ENCODE peak calls at places on chromosomes 4 and X, in eight cellular contexts. One of them, this sample, is unnamed.

GRCh38 chr4:157804986-157805385 is 367.8 kb downstream of the GASK1B start:
- DNase-seq in body of pancreas: no peak
- DNase-seq in cardiac muscle cell: no peak
- DNase-seq in lower lobe of right lung: no peak
- DNase-seq in GM23338: peak
- DNase-seq in Caco-2: no peak
- DNase-seq in bronchial epithelial cell: peak
- DNase-seq in cardiac fibroblast: peak
- DNase-seq in this sample: no peak

GRCh38 chr4:129747756-129748155 is 651.8 kb downstream of the C4orf33 start:
- DNase-seq in body of pancreas: peak
- DNase-seq in cardiac muscle cell: no peak
- DNase-seq in lower lobe of right lung: peak
- DNase-seq in GM23338: peak
- DNase-seq in Caco-2: no peak
- DNase-seq in bronchial epithelial cell: peak
- DNase-seq in cardiac fibroblast: no peak
- DNase-seq in this sample: no peak

GRCh38 chr4:182488886-182489285 is 245.7 kb downstream of the TENM3 start:
- DNase-seq in body of pancreas: no peak
- DNase-seq in cardiac muscle cell: no peak
- DNase-seq in lower lobe of right lung: no peak
- DNase-seq in GM23338: no peak
- DNase-seq in Caco-2: no peak
- DNase-seq in bronchial epithelial cell: no peak
- DNase-seq in cardiac fibroblast: no peak
- DNase-seq in this sample: no peak

GRCh38 chr4:185304944-185305690 is 90.6 kb downstream of the LRP2BP start:
- DNase-seq in body of pancreas: no peak
- DNase-seq in cardiac muscle cell: peak
- DNase-seq in lower lobe of right lung: peak
- DNase-seq in GM23338: peak
- DNase-seq in Caco-2: peak
- DNase-seq in bronchial epithelial cell: no peak
- DNase-seq in cardiac fibroblast: peak
- DNase-seq in this sample: peak

GRCh38 chr4:142402925-142403324 is 443.2 kb downstream of the INPP4B start:
- DNase-seq in body of pancreas: no peak
- DNase-seq in cardiac muscle cell: peak
- DNase-seq in lower lobe of right lung: no peak
- DNase-seq in GM23338: no peak
- DNase-seq in Caco-2: no peak
- DNase-seq in bronchial epithelial cell: peak
- DNase-seq in cardiac fibroblast: peak
- DNase-seq in this sample: peak

GRCh38 chr4:113810906-113811305 is 49.4 kb upstream of the CAMK2D start:
- DNase-seq in body of pancreas: no peak
- DNase-seq in cardiac muscle cell: peak
- DNase-seq in lower lobe of right lung: no peak
- DNase-seq in GM23338: no peak
- DNase-seq in Caco-2: no peak
- DNase-seq in bronchial epithelial cell: no peak
- DNase-seq in cardiac fibroblast: peak
- DNase-seq in this sample: peak

GRCh38 chr4:128006592-128006991 is 41.4 kb downstream of the ABHD18 start:
- DNase-seq in body of pancreas: no peak
- DNase-seq in cardiac muscle cell: peak
- DNase-seq in lower lobe of right lung: no peak
- DNase-seq in GM23338: no peak
- DNase-seq in Caco-2: no peak
- DNase-seq in bronchial epithelial cell: peak
- DNase-seq in cardiac fibroblast: peak
- DNase-seq in this sample: peak

GRCh38 chr4:118279920-118280432 is 72.8 kb downstream of the PRSS12 start:
- DNase-seq in body of pancreas: no peak
- DNase-seq in cardiac muscle cell: peak
- DNase-seq in lower lobe of right lung: no peak
- DNase-seq in GM23338: no peak
- DNase-seq in Caco-2: no peak
- DNase-seq in bronchial epithelial cell: no peak
- DNase-seq in cardiac fibroblast: no peak
- DNase-seq in this sample: no peak

GRCh38 chrX:136157187-136157586 is 9.9 kb downstream of the FHL1 start:
- DNase-seq in body of pancreas: no peak
- DNase-seq in cardiac muscle cell: no peak
- DNase-seq in lower lobe of right lung: no peak
- DNase-seq in GM23338: no peak
- DNase-seq in Caco-2: no peak
- DNase-seq in bronchial epithelial cell: no peak
- DNase-seq in cardiac fibroblast: no peak
- DNase-seq in this sample: peak

GRCh38 chr4:140083320-140083719 is 70.7 kb downstream of the MAML3 start:
- DNase-seq in body of pancreas: no peak
- DNase-seq in cardiac muscle cell: no peak
- DNase-seq in lower lobe of right lung: no peak
- DNase-seq in GM23338: no peak
- DNase-seq in Caco-2: no peak
- DNase-seq in bronchial epithelial cell: no peak
- DNase-seq in cardiac fibroblast: no peak
- DNase-seq in this sample: peak

GRCh38 chr4:5217411-5217810 is 166.1 kb downstream of the STK32B start:
- DNase-seq in body of pancreas: no peak
- DNase-seq in cardiac muscle cell: no peak
- DNase-seq in lower lobe of right lung: no peak
- DNase-seq in GM23338: no peak
- DNase-seq in Caco-2: no peak
- DNase-seq in bronchial epithelial cell: no peak
- DNase-seq in cardiac fibroblast: no peak
- DNase-seq in this sample: no peak

GRCh38 chr4:182695842-182696241 is 221.3 kb downstream of the DCTD start:
- DNase-seq in body of pancreas: no peak
- DNase-seq in cardiac muscle cell: no peak
- DNase-seq in lower lobe of right lung: no peak
- DNase-seq in GM23338: no peak
- DNase-seq in Caco-2: no peak
- DNase-seq in bronchial epithelial cell: peak
- DNase-seq in cardiac fibroblast: no peak
- DNase-seq in this sample: peak

GRCh38 chr4:120829113-120829831 is 93.3 kb downstream of the PRDM5 start:
- DNase-seq in body of pancreas: no peak
- DNase-seq in cardiac muscle cell: peak
- DNase-seq in lower lobe of right lung: no peak
- DNase-seq in GM23338: no peak
- DNase-seq in Caco-2: no peak
- DNase-seq in bronchial epithelial cell: no peak
- DNase-seq in cardiac fibroblast: peak
- DNase-seq in this sample: peak

GRCh38 chr4:15034071-15034764 is 31.9 kb downstream of the CPEB2 start:
- DNase-seq in body of pancreas: no peak
- DNase-seq in cardiac muscle cell: peak
- DNase-seq in lower lobe of right lung: no peak
- DNase-seq in GM23338: no peak
- DNase-seq in Caco-2: no peak
- DNase-seq in bronchial epithelial cell: peak
- DNase-seq in cardiac fibroblast: peak
- DNase-seq in this sample: peak

GRCh38 chrX:153055827-153056748 is at the start of gene PNMA3:
- DNase-seq in body of pancreas: no peak
- DNase-seq in cardiac muscle cell: no peak
- DNase-seq in lower lobe of right lung: no peak
- DNase-seq in GM23338: peak
- DNase-seq in Caco-2: no peak
- DNase-seq in bronchial epithelial cell: no peak
- DNase-seq in cardiac fibroblast: no peak
- DNase-seq in this sample: no peak

GRCh38 chr4:94462572-94462971 is 10.8 kb downstream of the PDLIM5 start:
- DNase-seq in body of pancreas: no peak
- DNase-seq in cardiac muscle cell: no peak
- DNase-seq in lower lobe of right lung: no peak
- DNase-seq in GM23338: no peak
- DNase-seq in Caco-2: no peak
- DNase-seq in bronchial epithelial cell: no peak
- DNase-seq in cardiac fibroblast: peak
- DNase-seq in this sample: no peak

GRCh38 chr4:94458682-94459081 is 6.9 kb downstream of the PDLIM5 start:
- DNase-seq in body of pancreas: no peak
- DNase-seq in cardiac muscle cell: no peak
- DNase-seq in lower lobe of right lung: no peak
- DNase-seq in GM23338: no peak
- DNase-seq in Caco-2: no peak
- DNase-seq in bronchial epithelial cell: no peak
- DNase-seq in cardiac fibroblast: no peak
- DNase-seq in this sample: no peak

GRCh38 chr4:94457692-94458106 is 6.0 kb downstream of the PDLIM5 start:
- DNase-seq in body of pancreas: no peak
- DNase-seq in cardiac muscle cell: peak
- DNase-seq in lower lobe of right lung: no peak
- DNase-seq in GM23338: peak
- DNase-seq in Caco-2: no peak
- DNase-seq in bronchial epithelial cell: no peak
- DNase-seq in cardiac fibroblast: no peak
- DNase-seq in this sample: no peak

GRCh38 chr4:94461506-94461905 is 9.8 kb downstream of the PDLIM5 start:
- DNase-seq in body of pancreas: no peak
- DNase-seq in cardiac muscle cell: no peak
- DNase-seq in lower lobe of right lung: no peak
- DNase-seq in GM23338: no peak
- DNase-seq in Caco-2: no peak
- DNase-seq in bronchial epithelial cell: no peak
- DNase-seq in cardiac fibroblast: no peak
- DNase-seq in this sample: no peak

DNA sequence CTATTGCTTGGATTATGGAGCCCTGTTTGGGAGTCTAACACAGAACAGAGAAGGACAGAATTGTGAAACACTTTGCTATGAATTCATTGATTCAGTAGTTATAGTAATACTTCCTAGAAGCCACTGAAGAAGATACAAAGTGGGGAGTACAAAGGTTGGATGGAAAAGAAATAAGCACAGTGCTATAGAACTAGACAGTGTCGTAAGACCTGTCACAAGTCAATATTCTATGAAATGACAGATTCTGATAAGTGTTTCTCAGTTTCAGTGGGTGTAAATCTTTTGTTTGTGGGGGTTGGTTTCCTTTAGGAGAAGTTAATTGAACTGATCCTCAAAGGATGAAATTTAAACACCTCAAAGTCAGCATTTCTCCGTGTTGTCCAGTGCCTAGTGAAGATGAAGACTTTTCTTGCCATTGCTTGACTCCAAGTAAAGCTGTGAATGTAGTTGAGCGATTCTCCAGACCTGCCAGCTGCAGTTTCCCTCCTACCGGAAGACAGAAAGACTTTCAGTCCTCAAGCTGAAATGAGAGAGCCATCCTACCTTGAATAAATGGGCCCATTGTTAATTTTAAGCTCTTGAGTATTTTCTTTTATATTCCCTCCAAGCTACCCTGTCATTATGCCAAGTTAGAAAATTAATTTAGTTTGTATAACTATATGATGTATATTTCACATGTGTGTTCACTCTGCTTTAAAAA is 7.9 kb downstream of the PDLIM5 start:
- DNase-seq in body of pancreas: no peak
- DNase-seq in cardiac muscle cell: no peak
- DNase-seq in lower lobe of right lung: no peak
- DNase-seq in GM23338: peak
- DNase-seq in Caco-2: no peak
- DNase-seq in bronchial epithelial cell: no peak
- DNase-seq in cardiac fibroblast: no peak
- DNase-seq in this sample: no peak
- H3K4me3 ChIP-seq in body of pancreas: no peak
- H3K4me3 ChIP-seq in cardiac muscle cell: peak
- H3K4me3 ChIP-seq in lower lobe of right lung: no peak
- H3K4me3 ChIP-seq in GM23338: no peak
- H3K4me3 ChIP-seq in Caco-2: no peak
- H3K4me3 ChIP-seq in bronchial epithelial cell: no peak
- H3K4me3 ChIP-seq in cardiac fibroblast: no peak
- H3K4me3 ChIP-seq in this sample: no peak

DNA sequence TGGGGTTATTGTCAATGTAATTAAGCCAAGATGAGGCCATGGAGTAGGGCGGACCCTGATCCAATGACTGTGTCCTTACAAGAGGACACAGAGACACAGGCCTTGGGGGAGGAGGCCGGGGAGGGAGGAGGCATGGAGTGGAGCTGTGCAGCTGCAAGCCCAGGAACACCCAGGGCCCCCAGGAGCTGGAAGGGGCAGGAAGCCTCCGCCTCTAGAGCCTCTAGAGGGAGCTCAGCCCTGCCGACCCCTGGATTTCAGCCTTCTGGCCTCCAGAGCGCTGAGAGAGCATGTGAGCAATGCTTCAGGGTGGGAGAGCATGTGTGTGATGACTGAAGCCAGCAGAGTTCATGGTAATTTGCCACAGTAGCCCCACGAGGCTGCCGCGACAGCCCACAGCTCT is 234.6 kb downstream of the AFAP1 start:
- DNase-seq in body of pancreas: no peak
- DNase-seq in cardiac muscle cell: no peak
- DNase-seq in lower lobe of right lung: no peak
- DNase-seq in GM23338: peak
- DNase-seq in Caco-2: no peak
- DNase-seq in bronchial epithelial cell: no peak
- DNase-seq in cardiac fibroblast: no peak
- DNase-seq in this sample: no peak
- TF ChIP-seq CTCF in body of pancreas: no peak
- TF ChIP-seq CTCF in cardiac muscle cell: no peak
- TF ChIP-seq CTCF in lower lobe of right lung: no peak
- TF ChIP-seq CTCF in GM23338: peak
- TF ChIP-seq CTCF in Caco-2: no peak
- TF ChIP-seq CTCF in bronchial epithelial cell: no peak
- TF ChIP-seq CTCF in cardiac fibroblast: no peak
- TF ChIP-seq CTCF in this sample: no peak

GRCh38 chr4:112516401-112517066 is 554 bp upstream of the NEUROG2 start:
- DNase-seq in body of pancreas: peak
- DNase-seq in cardiac muscle cell: no peak
- DNase-seq in lower lobe of right lung: no peak
- DNase-seq in GM23338: peak
- DNase-seq in Caco-2: no peak
- DNase-seq in bronchial epithelial cell: no peak
- DNase-seq in cardiac fibroblast: no peak
- DNase-seq in this sample: no peak
- H3K4me3 ChIP-seq in body of pancreas: no peak
- H3K4me3 ChIP-seq in cardiac muscle cell: peak
- H3K4me3 ChIP-seq in lower lobe of right lung: peak
- H3K4me3 ChIP-seq in GM23338: peak
- H3K4me3 ChIP-seq in Caco-2: peak
- H3K4me3 ChIP-seq in bronchial epithelial cell: no peak
- H3K4me3 ChIP-seq in cardiac fibroblast: no peak
- H3K4me3 ChIP-seq in this sample: no peak

GRCh38 chrX:120517936-120518335 is 42.8 kb downstream of the CUL4B start:
- DNase-seq in body of pancreas: no peak
- DNase-seq in cardiac muscle cell: peak
- DNase-seq in lower lobe of right lung: no peak
- DNase-seq in GM23338: no peak
- DNase-seq in Caco-2: no peak
- DNase-seq in bronchial epithelial cell: peak
- DNase-seq in cardiac fibroblast: peak
- DNase-seq in this sample: peak

DNA sequence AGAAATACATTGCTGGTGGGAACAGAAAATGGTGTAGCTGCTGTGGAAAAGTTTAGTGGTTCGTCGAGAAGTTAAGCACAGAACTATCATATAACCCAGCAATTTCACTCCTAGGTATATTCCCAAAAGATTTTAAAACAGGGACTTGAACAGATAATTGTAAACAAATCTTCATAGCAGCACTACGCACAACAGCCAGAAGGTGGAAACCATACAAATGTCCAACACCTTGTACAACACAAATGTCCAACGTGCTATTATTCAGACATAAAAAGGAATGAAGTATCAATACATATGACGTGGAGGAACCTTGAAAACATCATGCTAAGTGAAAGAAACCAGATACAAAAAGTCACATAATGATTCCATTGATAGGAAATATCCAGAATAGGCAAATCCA is 37.9 kb downstream of the CUL4B start:
- DNase-seq in body of pancreas: no peak
- DNase-seq in cardiac muscle cell: no peak
- DNase-seq in lower lobe of right lung: no peak
- DNase-seq in GM23338: no peak
- DNase-seq in Caco-2: no peak
- DNase-seq in bronchial epithelial cell: no peak
- DNase-seq in cardiac fibroblast: no peak
- DNase-seq in this sample: no peak
- TF ChIP-seq CTCF in body of pancreas: no peak
- TF ChIP-seq CTCF in cardiac muscle cell: no peak
- TF ChIP-seq CTCF in lower lobe of right lung: no peak
- TF ChIP-seq CTCF in GM23338: no peak
- TF ChIP-seq CTCF in Caco-2: no peak
- TF ChIP-seq CTCF in bronchial epithelial cell: no peak
- TF ChIP-seq CTCF in cardiac fibroblast: no peak
- TF ChIP-seq CTCF in this sample: no peak

This sample was measured in foreskin fibroblast.